ENCODE peak calls at places on chromosomes 13 and 19, in ten cellular contexts. N is K562; T is left colon; E is H54; K is AG10803; G is activated CD4-positive, alpha-beta T cell treated with anti-CD3 and anti-CD28 coated beads for 36 hours; S is stimulated activated CD8-positive, alpha-beta memory T cell treated with anti-CD3 and anti-CD28 coated beads, Interleukin-7, amount 100 ng/mL, for 1 hour; Q is cerebellum; R is tibial nerve; C is stromal cell of bone marrow. P is an unnamed sample.

GRCh38 chr19:40104754-40105153 is 14.0 kb upstream of the ZNF780A start:
- DNase-seq in N (no peak), S (no peak), T (no peak), K (no peak), C (no peak), Q (no peak), G (no peak), R (no peak), E (no peak), P (no peak)

GRCh38 chr13:108777421-108778420 is 148.3 kb downstream of the MYO16 start:
- DNase-seq in C (no peak), T (no peak), E (no peak), N (no peak), S (no peak), K (no peak), Q (no peak), G (no peak), R (no peak), P (no peak)

GRCh38 chr19:19040417-19040816 is 7.0 kb downstream of the ARMC6 start:
- DNase-seq in E (no peak), S (no peak), N (no peak), G (no peak), Q (no peak), R (peak; percentile 38), K (peak; percentile 96), T (no peak), C (peak; percentile 93), P (no peak)

GRCh38 chr13:42924290-42924803 is 67.7 kb downstream of the EPSTI1 start:
- DNase-seq in G (no peak), K (no peak), T (no peak), R (no peak), Q (no peak), S (no peak), C (no peak), E (no peak), N (no peak), P (no peak)

GRCh38 chr13:98576215-98576945 is 527 bp downstream of the STK24 start:
- DNase-seq in S (no peak), N (peak; percentile 28), G (peak; percentile 65), E (no peak), Q (peak; percentile 47), K (peak; percentile 22), R (no peak), T (peak; percentile 51), C (no peak), P (peak; percentile 80)

GRCh38 chr19:18940791-18941627 is at the start of gene HOMER3:
- DNase-seq in G (peak; percentile 87), C (peak; percentile 43), R (peak; percentile 76), N (peak; percentile 95), K (peak; percentile 53), E (no peak), S (peak; percentile 66), Q (peak; percentile 49), T (peak; percentile 49), P (peak; percentile 77)

GRCh38 chr19:31612873-31613272 is 263.6 kb upstream of the TSHZ3 start:
- DNase-seq in G (no peak), R (no peak), T (no peak), Q (no peak), E (no peak), N (no peak), S (no peak), C (no peak), K (no peak), P (no peak)

GRCh38 chr13:92158335-92158734 is 759.9 kb downstream of the GPC5 start:
- DNase-seq in T (no peak), S (no peak), G (no peak), N (no peak), Q (no peak), C (peak; percentile 6), E (no peak), R (no peak), K (no peak), P (no peak)

GRCh38 chr13:20969182-20969581 is 66.6 kb upstream of the XPO4 start:
- DNase-seq in G (no peak), T (no peak), S (no peak), K (peak; percentile 24), N (no peak), E (no peak), R (no peak), C (peak; percentile 59), Q (no peak), P (no peak)

GRCh38 chr19:20167020-20167644 is at the start of gene ZNF486:
- DNase-seq in K (peak; percentile 94), R (peak; percentile 98), S (peak; percentile 79), Q (peak; percentile 86), E (peak; percentile 54), T (peak; percentile 93), N (peak; percentile 24), G (peak; percentile 97), C (peak; percentile 96), P (peak; percentile 97)

GRCh38 chr13:97892717-97893116 is 60.8 kb upstream of the IPO5 start:
- DNase-seq in K (peak; percentile 83), T (no peak), N (no peak), Q (no peak), R (no peak), S (no peak), E (peak; percentile 51), C (peak; percentile 59), G (no peak), P (no peak)

P was measured in mucosa of descending colon.